ENCODE peak calls at places on chromosome X, in five cellular contexts. One of them, this sample, is unnamed.

GRCh38 chrX:18351774-18352173 is 2.7 kb downstream of the SCML2 start:
- DNase-seq in stimulated activated CD4-positive, alpha-beta T cell treated with anti-CD3 and anti-CD28 coated beads, TNF-alpha, amount 100 ng/mL, for 24 hours: no peak
- DNase-seq in astrocyte: no peak
- DNase-seq in GM23248: no peak
- DNase-seq in astrocyte of the cerebellum: no peak
- DNase-seq in this sample: no peak

GRCh38 chrX:39194673-39195072 is 393.4 kb downstream of the MID1IP1 start:
- DNase-seq in astrocyte of the cerebellum: no peak
- DNase-seq in GM23248: no peak
- DNase-seq in astrocyte: no peak
- DNase-seq in stimulated activated CD4-positive, alpha-beta T cell treated with anti-CD3 and anti-CD28 coated beads, TNF-alpha, amount 100 ng/mL, for 24 hours: no peak
- DNase-seq in this sample: no peak

GRCh38 chrX:135330709-135331108 is 21.4 kb downstream of the ETDC start:
- DNase-seq in astrocyte of the cerebellum: no peak
- DNase-seq in GM23248: no peak
- DNase-seq in astrocyte: no peak
- DNase-seq in stimulated activated CD4-positive, alpha-beta T cell treated with anti-CD3 and anti-CD28 coated beads, TNF-alpha, amount 100 ng/mL, for 24 hours: no peak
- DNase-seq in this sample: no peak

GRCh38 chrX:73562458-73562857 is 539 bp upstream of the CHIC1 start:
- DNase-seq in astrocyte: peak; percentile 9
- DNase-seq in astrocyte of the cerebellum: no peak
- DNase-seq in GM23248: no peak
- DNase-seq in stimulated activated CD4-positive, alpha-beta T cell treated with anti-CD3 and anti-CD28 coated beads, TNF-alpha, amount 100 ng/mL, for 24 hours: no peak
- DNase-seq in this sample: peak; percentile 7

GRCh38 chrX:132193872-132194574 is 25.2 kb downstream of the RAP2C start:
- DNase-seq in astrocyte of the cerebellum: no peak
- DNase-seq in astrocyte: no peak
- DNase-seq in stimulated activated CD4-positive, alpha-beta T cell treated with anti-CD3 and anti-CD28 coated beads, TNF-alpha, amount 100 ng/mL, for 24 hours: no peak
- DNase-seq in GM23248: no peak
- DNase-seq in this sample: no peak

GRCh38 chrX:102959471-102959870 is 22.4 kb downstream of the RAB40AL start:
- DNase-seq in GM23248: peak; percentile 86
- DNase-seq in astrocyte: peak; percentile 77
- DNase-seq in stimulated activated CD4-positive, alpha-beta T cell treated with anti-CD3 and anti-CD28 coated beads, TNF-alpha, amount 100 ng/mL, for 24 hours: no peak
- DNase-seq in astrocyte of the cerebellum: no peak
- DNase-seq in this sample: peak; percentile 68

GRCh38 chrX:39930777-39931553 is 166.8 kb downstream of the BCOR start:
- DNase-seq in astrocyte of the cerebellum: no peak
- DNase-seq in stimulated activated CD4-positive, alpha-beta T cell treated with anti-CD3 and anti-CD28 coated beads, TNF-alpha, amount 100 ng/mL, for 24 hours: no peak
- DNase-seq in astrocyte: no peak
- DNase-seq in GM23248: no peak
- DNase-seq in this sample: no peak

GRCh38 chrX:31499120-31499519 is 427.3 kb upstream of the FTHL17 start:
- DNase-seq in stimulated activated CD4-positive, alpha-beta T cell treated with anti-CD3 and anti-CD28 coated beads, TNF-alpha, amount 100 ng/mL, for 24 hours: no peak
- DNase-seq in astrocyte of the cerebellum: no peak
- DNase-seq in astrocyte: peak; percentile 66
- DNase-seq in GM23248: peak; percentile 52
- DNase-seq in this sample: peak; percentile 4

GRCh38 chrX:134836497-134836968 is 154.3 kb upstream of the SMIM10 start:
- DNase-seq in astrocyte: peak; percentile 33
- DNase-seq in GM23248: peak; percentile 17
- DNase-seq in astrocyte of the cerebellum: no peak
- DNase-seq in stimulated activated CD4-positive, alpha-beta T cell treated with anti-CD3 and anti-CD28 coated beads, TNF-alpha, amount 100 ng/mL, for 24 hours: no peak
- DNase-seq in this sample: peak; percentile 23

GRCh38 chrX:38151426-38151825 is 69.2 kb downstream of the SRPX start:
- DNase-seq in GM23248: peak; percentile 4
- DNase-seq in stimulated activated CD4-positive, alpha-beta T cell treated with anti-CD3 and anti-CD28 coated beads, TNF-alpha, amount 100 ng/mL, for 24 hours: no peak
- DNase-seq in astrocyte: peak; percentile 92
- DNase-seq in astrocyte of the cerebellum: peak; percentile 81
- DNase-seq in this sample: no peak

GRCh38 chrX:105017641-105018040 is 202.9 kb downstream of the TEX13A start:
- DNase-seq in stimulated activated CD4-positive, alpha-beta T cell treated with anti-CD3 and anti-CD28 coated beads, TNF-alpha, amount 100 ng/mL, for 24 hours: no peak
- DNase-seq in astrocyte: no peak
- DNase-seq in GM23248: no peak
- DNase-seq in astrocyte of the cerebellum: no peak
- DNase-seq in this sample: no peak

GRCh38 chrX:21412883-21413282 is 38.7 kb downstream of the CNKSR2 start:
- DNase-seq in GM23248: peak; percentile 75
- DNase-seq in astrocyte of the cerebellum: peak; percentile 24
- DNase-seq in stimulated activated CD4-positive, alpha-beta T cell treated with anti-CD3 and anti-CD28 coated beads, TNF-alpha, amount 100 ng/mL, for 24 hours: no peak
- DNase-seq in astrocyte: peak; percentile 72
- DNase-seq in this sample: peak; percentile 35

GRCh38 chrX:142854970-142855369 is 170.8 kb upstream of the SPANXN4 start:
- DNase-seq in stimulated activated CD4-positive, alpha-beta T cell treated with anti-CD3 and anti-CD28 coated beads, TNF-alpha, amount 100 ng/mL, for 24 hours: no peak
- DNase-seq in astrocyte of the cerebellum: no peak
- DNase-seq in astrocyte: no peak
- DNase-seq in GM23248: no peak
- DNase-seq in this sample: no peak

GRCh38 chrX:13899607-13900006 is 82.7 kb upstream of the GPM6B start:
- DNase-seq in stimulated activated CD4-positive, alpha-beta T cell treated with anti-CD3 and anti-CD28 coated beads, TNF-alpha, amount 100 ng/mL, for 24 hours: no peak
- DNase-seq in astrocyte of the cerebellum: peak; percentile 84
- DNase-seq in GM23248: peak; percentile 86
- DNase-seq in astrocyte: peak; percentile 86
- DNase-seq in this sample: peak; percentile 98

GRCh38 chrX:106718709-106719108 is 7.8 kb upstream of the RNF128 start:
- DNase-seq in stimulated activated CD4-positive, alpha-beta T cell treated with anti-CD3 and anti-CD28 coated beads, TNF-alpha, amount 100 ng/mL, for 24 hours: no peak
- DNase-seq in astrocyte of the cerebellum: no peak
- DNase-seq in GM23248: no peak
- DNase-seq in astrocyte: no peak
- DNase-seq in this sample: no peak

GRCh38 chrX:39725928-39726619 is 371.7 kb downstream of the BCOR start:
- DNase-seq in stimulated activated CD4-positive, alpha-beta T cell treated with anti-CD3 and anti-CD28 coated beads, TNF-alpha, amount 100 ng/mL, for 24 hours: no peak
- DNase-seq in astrocyte: peak; percentile 89
- DNase-seq in GM23248: peak; percentile 85
- DNase-seq in astrocyte of the cerebellum: peak; percentile 47
- DNase-seq in this sample: peak; percentile 83

GRCh38 chrX:45571453-45571852 is 370.8 kb upstream of the DIPK2B start:
- DNase-seq in astrocyte of the cerebellum: no peak
- DNase-seq in astrocyte: no peak
- DNase-seq in stimulated activated CD4-positive, alpha-beta T cell treated with anti-CD3 and anti-CD28 coated beads, TNF-alpha, amount 100 ng/mL, for 24 hours: no peak
- DNase-seq in GM23248: no peak
- DNase-seq in this sample: no peak

GRCh38 chrX:29172880-29173279 is 585.6 kb downstream of the IL1RAPL1 start:
- DNase-seq in GM23248: peak; percentile 0
- DNase-seq in astrocyte of the cerebellum: peak; percentile 2
- DNase-seq in stimulated activated CD4-positive, alpha-beta T cell treated with anti-CD3 and anti-CD28 coated beads, TNF-alpha, amount 100 ng/mL, for 24 hours: no peak
- DNase-seq in astrocyte: peak; percentile 75
- DNase-seq in this sample: peak; percentile 66

GRCh38 chrX:41875142-41875541 is 48.2 kb downstream of the CASK start:
- DNase-seq in astrocyte of the cerebellum: peak; percentile 4
- DNase-seq in GM23248: peak; percentile 0
- DNase-seq in stimulated activated CD4-positive, alpha-beta T cell treated with anti-CD3 and anti-CD28 coated beads, TNF-alpha, amount 100 ng/mL, for 24 hours: no peak
- DNase-seq in astrocyte: peak; percentile 16
- DNase-seq in this sample: no peak

GRCh38 chrX:20442597-20442996 is 175.9 kb upstream of the RPS6KA3 start:
- DNase-seq in astrocyte: peak; percentile 53
- DNase-seq in stimulated activated CD4-positive, alpha-beta T cell treated with anti-CD3 and anti-CD28 coated beads, TNF-alpha, amount 100 ng/mL, for 24 hours: peak; percentile 53
- DNase-seq in GM23248: peak; percentile 79
- DNase-seq in astrocyte of the cerebellum: peak; percentile 33
- DNase-seq in this sample: peak; percentile 84

GRCh38 chrX:97398030-97398551 is 514.4 kb downstream of the RPA4 start:
- DNase-seq in stimulated activated CD4-positive, alpha-beta T cell treated with anti-CD3 and anti-CD28 coated beads, TNF-alpha, amount 100 ng/mL, for 24 hours: no peak
- DNase-seq in astrocyte of the cerebellum: no peak
- DNase-seq in astrocyte: peak; percentile 8
- DNase-seq in GM23248: no peak
- DNase-seq in this sample: no peak

GRCh38 chrX:149639568-149639967 is 8.0 kb upstream of the TMEM185A start:
- DNase-seq in astrocyte: no peak
- DNase-seq in stimulated activated CD4-positive, alpha-beta T cell treated with anti-CD3 and anti-CD28 coated beads, TNF-alpha, amount 100 ng/mL, for 24 hours: no peak
- DNase-seq in astrocyte of the cerebellum: no peak
- DNase-seq in GM23248: no peak
- DNase-seq in this sample: no peak

GRCh38 chrX:119870626-119871131 is 854 bp downstream of the RNF113A start:
- DNase-seq in GM23248: peak; percentile 56
- DNase-seq in stimulated activated CD4-positive, alpha-beta T cell treated with anti-CD3 and anti-CD28 coated beads, TNF-alpha, amount 100 ng/mL, for 24 hours: no peak
- DNase-seq in astrocyte of the cerebellum: no peak
- DNase-seq in astrocyte: no peak
- DNase-seq in this sample: no peak

GRCh38 chrX:116239944-116240391 is 69.4 kb downstream of the AGTR2 start:
- DNase-seq in astrocyte: peak; percentile 26
- DNase-seq in stimulated activated CD4-positive, alpha-beta T cell treated with anti-CD3 and anti-CD28 coated beads, TNF-alpha, amount 100 ng/mL, for 24 hours: no peak
- DNase-seq in astrocyte of the cerebellum: no peak
- DNase-seq in GM23248: peak; percentile 69
- DNase-seq in this sample: peak; percentile 37

GRCh38 chrX:106730385-106730784 is 3.9 kb downstream of the RNF128 start:
- DNase-seq in stimulated activated CD4-positive, alpha-beta T cell treated with anti-CD3 and anti-CD28 coated beads, TNF-alpha, amount 100 ng/mL, for 24 hours: no peak
- DNase-seq in GM23248: no peak
- DNase-seq in astrocyte: no peak
- DNase-seq in astrocyte of the cerebellum: no peak
- DNase-seq in this sample: no peak

GRCh38 chrX:150219374-150220185 is 143.5 kb upstream of the MAMLD1 start:
- DNase-seq in astrocyte of the cerebellum: no peak
- DNase-seq in astrocyte: peak; percentile 38
- DNase-seq in GM23248: peak; percentile 59
- DNase-seq in stimulated activated CD4-positive, alpha-beta T cell treated with anti-CD3 and anti-CD28 coated beads, TNF-alpha, amount 100 ng/mL, for 24 hours: no peak
- DNase-seq in this sample: peak; percentile 31

GRCh38 chrX:54048413-54048812 is 4.1 kb upstream of the PHF8 start:
- DNase-seq in astrocyte of the cerebellum: no peak
- DNase-seq in GM23248: no peak
- DNase-seq in stimulated activated CD4-positive, alpha-beta T cell treated with anti-CD3 and anti-CD28 coated beads, TNF-alpha, amount 100 ng/mL, for 24 hours: no peak
- DNase-seq in astrocyte: no peak
- DNase-seq in this sample: no peak

GRCh38 chrX:17465201-17465600 is 90.2 kb downstream of the NHS start:
- DNase-seq in astrocyte: no peak
- DNase-seq in GM23248: peak; percentile 68
- DNase-seq in astrocyte of the cerebellum: no peak
- DNase-seq in stimulated activated CD4-positive, alpha-beta T cell treated with anti-CD3 and anti-CD28 coated beads, TNF-alpha, amount 100 ng/mL, for 24 hours: no peak
- DNase-seq in this sample: no peak

GRCh38 chrX:45758738-45759397 is 558.2 kb upstream of the DIPK2B start:
- DNase-seq in GM23248: peak; percentile 59
- DNase-seq in stimulated activated CD4-positive, alpha-beta T cell treated with anti-CD3 and anti-CD28 coated beads, TNF-alpha, amount 100 ng/mL, for 24 hours: no peak
- DNase-seq in astrocyte of the cerebellum: no peak
- DNase-seq in astrocyte: peak; percentile 39
- DNase-seq in this sample: no peak

GRCh38 chrX:31331928-31332327 is 260.1 kb upstream of the FTHL17 start:
- DNase-seq in GM23248: no peak
- DNase-seq in astrocyte: no peak
- DNase-seq in astrocyte of the cerebellum: no peak
- DNase-seq in stimulated activated CD4-positive, alpha-beta T cell treated with anti-CD3 and anti-CD28 coated beads, TNF-alpha, amount 100 ng/mL, for 24 hours: no peak
- DNase-seq in this sample: no peak

GRCh38 chrX:75522565-75523411 is at the start of gene ZDHHC15:
- DNase-seq in astrocyte: peak; percentile 45
- DNase-seq in GM23248: peak; percentile 36
- DNase-seq in astrocyte of the cerebellum: peak; percentile 15
- DNase-seq in stimulated activated CD4-positive, alpha-beta T cell treated with anti-CD3 and anti-CD28 coated beads, TNF-alpha, amount 100 ng/mL, for 24 hours: peak; percentile 15
- DNase-seq in this sample: no peak

GRCh38 chrX:69195197-69195596 is 29.9 kb upstream of the PJA1 start:
- DNase-seq in stimulated activated CD4-positive, alpha-beta T cell treated with anti-CD3 and anti-CD28 coated beads, TNF-alpha, amount 100 ng/mL, for 24 hours: no peak
- DNase-seq in GM23248: no peak
- DNase-seq in astrocyte: no peak
- DNase-seq in astrocyte of the cerebellum: no peak
- DNase-seq in this sample: no peak